ENCODE peak calls at places on chromosomes 16 and 17, in nine cellular contexts. One of them, this sample, is unnamed. For H3K9me3, the result is how much of the 10 kb centered on the place peaks cover.

GRCh38 chr17:14317383-14317782 is 16.5 kb downstream of the HS3ST3B1 start:
- DNase-seq in uterus: no peak
- DNase-seq in heart left ventricle: no peak
- DNase-seq in small intestine: no peak
- DNase-seq in upper lobe of right lung: no peak
- DNase-seq in left ventricle myocardium inferior: no peak
- DNase-seq in naive thymus-derived CD4-positive, alpha-beta T cell: no peak
- DNase-seq in AG04450: no peak
- DNase-seq in neural progenitor cell: peak
- DNase-seq in this sample: no peak

GRCh38 chr16:62034236-62035114 is 1.8 kb downstream of the CDH8 start:
- DNase-seq in left ventricle myocardium inferior: no peak
- DNase-seq in heart left ventricle: no peak
- DNase-seq in neural progenitor cell: peak
- DNase-seq in uterus: no peak
- DNase-seq in small intestine: no peak
- DNase-seq in naive thymus-derived CD4-positive, alpha-beta T cell: no peak
- DNase-seq in AG04450: no peak
- DNase-seq in upper lobe of right lung: no peak
- DNase-seq in this sample: no peak

GRCh38 chr17:21378553-21378952 is 2.4 kb downstream of the KCNJ12 start:
- DNase-seq in left ventricle myocardium inferior: no peak
- DNase-seq in small intestine: no peak
- DNase-seq in uterus: no peak
- DNase-seq in naive thymus-derived CD4-positive, alpha-beta T cell: no peak
- DNase-seq in AG04450: no peak
- DNase-seq in heart left ventricle: no peak
- DNase-seq in neural progenitor cell: no peak
- DNase-seq in upper lobe of right lung: no peak
- DNase-seq in this sample: no peak

GRCh38 chr17:83031321-83031945 is 48.0 kb upstream of the METRNL start:
- DNase-seq in small intestine: no peak
- DNase-seq in AG04450: no peak
- DNase-seq in upper lobe of right lung: no peak
- DNase-seq in heart left ventricle: no peak
- DNase-seq in neural progenitor cell: no peak
- DNase-seq in uterus: peak
- DNase-seq in left ventricle myocardium inferior: no peak
- DNase-seq in naive thymus-derived CD4-positive, alpha-beta T cell: no peak
- DNase-seq in this sample: no peak

GRCh38 chr16:9859706-9860105 is 322.5 kb downstream of the GRIN2A start:
- DNase-seq in neural progenitor cell: no peak
- DNase-seq in upper lobe of right lung: no peak
- DNase-seq in small intestine: no peak
- DNase-seq in naive thymus-derived CD4-positive, alpha-beta T cell: no peak
- DNase-seq in left ventricle myocardium inferior: no peak
- DNase-seq in AG04450: no peak
- DNase-seq in uterus: no peak
- DNase-seq in heart left ventricle: no peak
- DNase-seq in this sample: no peak

GRCh38 chr17:145671-146541 is 8.5 kb downstream of the SCGB1C2 start:
- DNase-seq in left ventricle myocardium inferior: peak
- DNase-seq in upper lobe of right lung: peak
- DNase-seq in uterus: peak
- DNase-seq in heart left ventricle: peak
- DNase-seq in neural progenitor cell: no peak
- DNase-seq in AG04450: no peak
- DNase-seq in naive thymus-derived CD4-positive, alpha-beta T cell: peak
- DNase-seq in small intestine: no peak
- DNase-seq in this sample: no peak

GRCh38 chr16:79463839-79464238 is 136.7 kb downstream of the MAF start:
- DNase-seq in heart left ventricle: no peak
- DNase-seq in left ventricle myocardium inferior: no peak
- DNase-seq in neural progenitor cell: no peak
- DNase-seq in naive thymus-derived CD4-positive, alpha-beta T cell: no peak
- DNase-seq in small intestine: no peak
- DNase-seq in upper lobe of right lung: no peak
- DNase-seq in AG04450: no peak
- DNase-seq in uterus: no peak
- DNase-seq in this sample: no peak

GRCh38 chr16:85123891-85124635 is 11.8 kb upstream of the CIBAR2 start:
- DNase-seq in small intestine: no peak
- DNase-seq in naive thymus-derived CD4-positive, alpha-beta T cell: no peak
- DNase-seq in upper lobe of right lung: no peak
- DNase-seq in AG04450: peak
- DNase-seq in neural progenitor cell: peak
- DNase-seq in uterus: peak
- DNase-seq in left ventricle myocardium inferior: peak
- DNase-seq in heart left ventricle: peak
- DNase-seq in this sample: peak

GRCh38 chr16:75264999-75265910 is 13.8 kb upstream of the BCAR1 start:
- DNase-seq in neural progenitor cell: no peak
- DNase-seq in uterus: peak
- DNase-seq in upper lobe of right lung: peak
- DNase-seq in small intestine: peak
- DNase-seq in heart left ventricle: peak
- DNase-seq in left ventricle myocardium inferior: no peak
- DNase-seq in AG04450: no peak
- DNase-seq in naive thymus-derived CD4-positive, alpha-beta T cell: no peak
- DNase-seq in this sample: no peak

GRCh38 chr16:11170696-11171447 is 85.1 kb downstream of the SOCS1 start:
- DNase-seq in naive thymus-derived CD4-positive, alpha-beta T cell: no peak
- DNase-seq in AG04450: no peak
- DNase-seq in small intestine: no peak
- DNase-seq in heart left ventricle: no peak
- DNase-seq in neural progenitor cell: no peak
- DNase-seq in uterus: no peak
- DNase-seq in upper lobe of right lung: no peak
- DNase-seq in left ventricle myocardium inferior: no peak
- DNase-seq in this sample: no peak

GRCh38 chr17:2050246-2050866 is 4.5 kb upstream of the HIC1 start:
- DNase-seq in upper lobe of right lung: peak
- DNase-seq in neural progenitor cell: peak
- DNase-seq in naive thymus-derived CD4-positive, alpha-beta T cell: peak
- DNase-seq in heart left ventricle: no peak
- DNase-seq in left ventricle myocardium inferior: peak
- DNase-seq in small intestine: peak
- DNase-seq in AG04450: no peak
- DNase-seq in uterus: peak
- DNase-seq in this sample: no peak

GRCh38 chr16:49455181-49455990 is 81.8 kb downstream of the C16orf78 start:
- DNase-seq in uterus: no peak
- DNase-seq in naive thymus-derived CD4-positive, alpha-beta T cell: no peak
- DNase-seq in upper lobe of right lung: peak
- DNase-seq in heart left ventricle: no peak
- DNase-seq in AG04450: no peak
- DNase-seq in neural progenitor cell: no peak
- DNase-seq in left ventricle myocardium inferior: no peak
- DNase-seq in small intestine: no peak
- DNase-seq in this sample: no peak

GRCh38 chr17:1271020-1271423 is 778 bp downstream of the BHLHA9 start:
- DNase-seq in uterus: no peak
- DNase-seq in upper lobe of right lung: no peak
- DNase-seq in heart left ventricle: no peak
- DNase-seq in small intestine: no peak
- DNase-seq in AG04450: no peak
- DNase-seq in neural progenitor cell: no peak
- DNase-seq in left ventricle myocardium inferior: no peak
- DNase-seq in naive thymus-derived CD4-positive, alpha-beta T cell: no peak
- DNase-seq in this sample: no peak

GRCh38 chr17:72580321-72581127 is 459.7 kb downstream of the SOX9 start:
- DNase-seq in heart left ventricle: no peak
- DNase-seq in neural progenitor cell: no peak
- DNase-seq in AG04450: no peak
- DNase-seq in uterus: no peak
- DNase-seq in left ventricle myocardium inferior: no peak
- DNase-seq in upper lobe of right lung: no peak
- DNase-seq in small intestine: peak
- DNase-seq in naive thymus-derived CD4-positive, alpha-beta T cell: no peak
- DNase-seq in this sample: no peak

GRCh38 chr16:78283668-78284251 is 184.3 kb downstream of the WWOX start:
- DNase-seq in neural progenitor cell: no peak
- DNase-seq in upper lobe of right lung: no peak
- DNase-seq in small intestine: no peak
- DNase-seq in AG04450: no peak
- DNase-seq in naive thymus-derived CD4-positive, alpha-beta T cell: no peak
- DNase-seq in heart left ventricle: no peak
- DNase-seq in left ventricle myocardium inferior: no peak
- DNase-seq in uterus: no peak
- DNase-seq in this sample: no peak

GRCh38 chr16:85448557-85449194 is 164.4 kb upstream of the GSE1 start:
- DNase-seq in heart left ventricle: no peak
- DNase-seq in neural progenitor cell: no peak
- DNase-seq in left ventricle myocardium inferior: no peak
- DNase-seq in AG04450: no peak
- DNase-seq in uterus: peak
- DNase-seq in small intestine: peak
- DNase-seq in upper lobe of right lung: peak
- DNase-seq in naive thymus-derived CD4-positive, alpha-beta T cell: no peak
- DNase-seq in this sample: no peak

GRCh38 chr17:52124993-52125392 is 33.5 kb downstream of the CA10 start:
- DNase-seq in AG04450: no peak
- DNase-seq in neural progenitor cell: no peak
- DNase-seq in naive thymus-derived CD4-positive, alpha-beta T cell: no peak
- DNase-seq in left ventricle myocardium inferior: no peak
- DNase-seq in upper lobe of right lung: no peak
- DNase-seq in heart left ventricle: no peak
- DNase-seq in small intestine: no peak
- DNase-seq in uterus: no peak
- DNase-seq in this sample: no peak

GRCh38 chr17:52124561-52124960 is 34.0 kb downstream of the CA10 start:
- DNase-seq in neural progenitor cell: no peak
- DNase-seq in uterus: no peak
- DNase-seq in small intestine: no peak
- DNase-seq in left ventricle myocardium inferior: no peak
- DNase-seq in naive thymus-derived CD4-positive, alpha-beta T cell: no peak
- DNase-seq in upper lobe of right lung: no peak
- DNase-seq in heart left ventricle: no peak
- DNase-seq in AG04450: no peak
- DNase-seq in this sample: no peak

GRCh38 chr17:52120465-52120864 is 38.0 kb downstream of the CA10 start:
- DNase-seq in neural progenitor cell: no peak
- DNase-seq in AG04450: no peak
- DNase-seq in heart left ventricle: no peak
- DNase-seq in uterus: no peak
- DNase-seq in small intestine: no peak
- DNase-seq in upper lobe of right lung: no peak
- DNase-seq in left ventricle myocardium inferior: no peak
- DNase-seq in naive thymus-derived CD4-positive, alpha-beta T cell: no peak
- DNase-seq in this sample: no peak
- H3K9me3 ChIP-seq in neural progenitor cell: under half
- H3K9me3 ChIP-seq in AG04450: under half
- H3K9me3 ChIP-seq in heart left ventricle: under half
- H3K9me3 ChIP-seq in uterus: under half
- H3K9me3 ChIP-seq in small intestine: under half
- H3K9me3 ChIP-seq in upper lobe of right lung: under half
- H3K9me3 ChIP-seq in left ventricle myocardium inferior: under half
- H3K9me3 ChIP-seq in naive thymus-derived CD4-positive, alpha-beta T cell: under half
- H3K9me3 ChIP-seq in this sample: under half

GRCh38 chr16:66516172-66516807 is 33.6 kb downstream of the TK2 start:
- DNase-seq in heart left ventricle: no peak
- DNase-seq in uterus: no peak
- DNase-seq in AG04450: no peak
- DNase-seq in neural progenitor cell: no peak
- DNase-seq in naive thymus-derived CD4-positive, alpha-beta T cell: no peak
- DNase-seq in upper lobe of right lung: no peak
- DNase-seq in small intestine: peak
- DNase-seq in left ventricle myocardium inferior: no peak
- DNase-seq in this sample: no peak
- H3K27ac ChIP-seq in heart left ventricle: peak
- H3K27ac ChIP-seq in uterus: peak
- H3K27ac ChIP-seq in AG04450: peak
- H3K27ac ChIP-seq in neural progenitor cell: no peak
- H3K27ac ChIP-seq in naive thymus-derived CD4-positive, alpha-beta T cell: peak
- H3K27ac ChIP-seq in upper lobe of right lung: peak
- H3K27ac ChIP-seq in small intestine: peak
- H3K27ac ChIP-seq in left ventricle myocardium inferior: peak
- H3K27ac ChIP-seq in this sample: peak

DNA sequence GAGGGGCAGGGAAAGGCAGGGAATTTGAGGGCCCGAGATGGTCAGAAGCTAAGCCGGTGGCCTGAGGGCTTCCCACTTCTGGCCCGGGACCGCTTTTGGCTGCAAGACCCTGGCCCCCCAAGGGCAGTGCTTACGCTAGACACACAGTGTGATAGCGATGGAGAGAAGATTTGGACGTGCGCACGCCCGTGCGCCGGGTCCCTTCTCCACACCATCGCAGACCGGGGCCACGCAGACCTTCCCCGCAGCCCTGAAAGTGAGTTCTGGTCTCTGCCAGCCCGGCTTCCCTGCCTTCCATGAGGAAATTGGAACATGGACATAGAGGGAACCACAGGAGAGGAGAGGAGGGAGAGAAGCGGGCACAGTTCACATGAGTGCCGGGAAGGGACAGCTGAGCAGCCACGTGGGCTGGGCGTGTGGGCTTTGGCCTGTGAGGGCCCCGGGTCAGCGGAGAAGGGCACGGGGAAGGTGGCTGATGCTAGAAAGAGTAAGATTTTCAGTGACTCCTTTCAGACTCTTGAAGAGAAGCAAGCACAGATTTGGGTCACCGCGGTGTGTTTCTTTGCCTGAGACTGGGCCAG is 23.8 kb downstream of the ZFPM1 start:
- DNase-seq in naive thymus-derived CD4-positive, alpha-beta T cell: no peak
- DNase-seq in heart left ventricle: no peak
- DNase-seq in small intestine: no peak
- DNase-seq in uterus: no peak
- DNase-seq in AG04450: no peak
- DNase-seq in left ventricle myocardium inferior: no peak
- DNase-seq in upper lobe of right lung: no peak
- DNase-seq in neural progenitor cell: no peak
- DNase-seq in this sample: no peak
- H3K9me3 ChIP-seq in naive thymus-derived CD4-positive, alpha-beta T cell: under half
- H3K9me3 ChIP-seq in heart left ventricle: under half
- H3K9me3 ChIP-seq in small intestine: under half
- H3K9me3 ChIP-seq in uterus: under half
- H3K9me3 ChIP-seq in AG04450: under half
- H3K9me3 ChIP-seq in left ventricle myocardium inferior: under half
- H3K9me3 ChIP-seq in upper lobe of right lung: under half
- H3K9me3 ChIP-seq in neural progenitor cell: under half
- H3K9me3 ChIP-seq in this sample: under half

DNA sequence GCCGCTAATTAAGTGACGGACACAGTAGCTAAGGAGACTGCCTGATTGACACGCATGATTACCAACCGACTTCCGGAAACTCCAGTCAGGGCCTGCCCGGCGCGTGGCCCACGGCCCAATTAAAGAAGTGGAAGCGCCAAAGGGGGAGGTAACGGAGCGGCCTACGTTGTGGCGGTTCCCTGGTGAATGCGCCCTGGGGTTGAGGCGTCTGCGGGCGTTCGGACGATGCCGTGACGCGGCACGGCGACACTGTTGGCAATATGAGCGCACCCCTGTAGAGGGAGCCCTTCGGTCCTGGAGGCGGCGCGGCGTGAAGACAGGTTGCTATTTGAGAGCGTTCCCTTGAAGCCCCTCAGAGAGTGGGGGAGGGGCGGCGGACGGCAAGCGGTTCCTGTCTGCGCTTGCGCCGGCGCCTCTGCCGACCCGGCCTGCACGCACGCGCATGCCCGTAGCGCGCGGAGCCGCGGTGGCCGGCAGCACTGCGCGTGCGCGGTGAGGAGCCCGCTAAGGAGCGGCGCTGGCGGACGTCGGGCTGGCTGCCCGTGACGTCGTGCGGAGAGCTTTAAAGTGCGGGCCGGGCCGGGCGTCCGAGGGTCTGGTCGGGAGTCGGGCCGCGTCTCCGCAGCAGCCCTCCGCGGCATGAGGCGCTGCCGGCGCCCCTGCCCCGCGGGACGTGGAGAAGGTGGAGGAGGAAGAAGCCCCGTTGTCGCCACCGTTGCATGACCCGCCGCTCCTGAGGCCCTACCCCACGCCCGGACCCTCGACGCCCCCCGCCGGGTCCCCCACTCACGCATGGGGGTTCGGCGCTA is at the start of gene ALKBH5:
- DNase-seq in AG04450: peak
- DNase-seq in left ventricle myocardium inferior: peak
- DNase-seq in small intestine: peak
- DNase-seq in neural progenitor cell: peak
- DNase-seq in upper lobe of right lung: peak
- DNase-seq in heart left ventricle: peak
- DNase-seq in naive thymus-derived CD4-positive, alpha-beta T cell: peak
- DNase-seq in uterus: peak
- DNase-seq in this sample: peak
- H3K27ac ChIP-seq in AG04450: peak
- H3K27ac ChIP-seq in left ventricle myocardium inferior: peak
- H3K27ac ChIP-seq in small intestine: peak
- H3K27ac ChIP-seq in neural progenitor cell: peak
- H3K27ac ChIP-seq in upper lobe of right lung: peak
- H3K27ac ChIP-seq in heart left ventricle: peak
- H3K27ac ChIP-seq in naive thymus-derived CD4-positive, alpha-beta T cell: peak
- H3K27ac ChIP-seq in uterus: peak
- H3K27ac ChIP-seq in this sample: peak

This sample was measured in astrocyte.